ENCODE peak calls at places on chromosome 16, in six cellular contexts. C is M059J; G is stimulated activated CD4-positive, alpha-beta T cell treated with anti-CD3 and anti-CD28 coated beads, Interleukin-15, amount 100 ng/mL, for 24 hours; Q is activated naive CD4-positive, alpha-beta T cell treated with anti-CD3 and anti-CD28 coated beads for 36 hours; I is OCI-LY7; A is glomerular endothelial cell. M is an unnamed sample.

GRCh38 chr16:50706250-50706649 is 12.8 kb downstream of the NOD2 start:
- DNase-seq in C (no peak), G (no peak), Q (no peak), I (no peak), A (no peak), M (no peak)

GRCh38 chr16:70638814-70639792 is 7.3 kb upstream of the IL34 start:
- DNase-seq in C (peak), G (no peak), Q (no peak), I (no peak), A (no peak), M (no peak)

GRCh38 chr16:14476183-14476582 is 153.9 kb downstream of the PARN start:
- DNase-seq in C (no peak), G (no peak), Q (no peak), I (no peak), A (no peak), M (no peak)

GRCh38 chr16:75506567-75506966 is 11.3 kb upstream of the CHST6 start:
- DNase-seq in C (peak), G (no peak), Q (no peak), I (no peak), A (no peak), M (no peak)

GRCh38 chr16:15650019-15650697 is at the start of gene NDE1:
- DNase-seq in C (peak), G (peak), Q (peak), I (peak), A (no peak), M (peak)

GRCh38 chr16:65118866-65119265 is 3.0 kb downstream of the CDH11 start:
- DNase-seq in C (peak), G (no peak), Q (no peak), I (no peak), A (no peak), M (peak)

GRCh38 chr16:1708768-1709180 is 2.8 kb downstream of the MAPK8IP3 start:
- DNase-seq in C (no peak), G (no peak), Q (no peak), I (no peak), A (no peak), M (peak)

GRCh38 chr16:47634126-47634525 is 173.0 kb downstream of the PHKB start:
- DNase-seq in C (no peak), G (no peak), Q (no peak), I (no peak), A (no peak), M (no peak)

GRCh38 chr16:58428621-58429557 is 36.6 kb downstream of the GINS3 start:
- DNase-seq in C (peak), G (no peak), Q (no peak), I (no peak), A (no peak), M (peak)

GRCh38 chr16:49466881-49467280 is 93.3 kb downstream of the C16orf78 start:
- DNase-seq in C (no peak), G (no peak), Q (no peak), I (no peak), A (no peak), M (no peak)

GRCh38 chr16:19837984-19838707 is 46.5 kb downstream of the GPRC5B start:
- DNase-seq in C (no peak), G (no peak), Q (no peak), I (no peak), A (no peak), M (no peak)

GRCh38 chr16:58195344-58195743 is 2.6 kb downstream of the CSNK2A2 start:
- DNase-seq in C (no peak), G (no peak), Q (no peak), I (no peak), A (no peak), M (no peak)

M was measured in cerebellar cortex.